ENCODE peak calls at places on chromosomes 11 and 22, in ten cellular contexts. I is astrocyte of the hippocampus; U is H9; D is A549; C is GF-D8; P is globus pallidus; F is NCI-H1930; E is ovary; O is sciatic nerve; S is effector memory CD8-positive, alpha-beta T cell. W is an unnamed sample.
A peak's percentile ranks its signal among the peaks of the same experiment; 100 is the strongest.

GRCh38 chr11:33005175-33005574 is 10.5 kb upstream of the DEPDC7 start:
- DNase-seq in P (no peak), F (no peak), U (no peak), C (no peak), I (no peak), E (no peak), D (no peak), S (no peak), O (no peak), W (no peak)

GRCh38 chr22:50253046-50253580 is 2.0 kb upstream of the HDAC10 start:
- DNase-seq in U (no peak), F (no peak), E (peak; percentile 40), I (no peak), O (no peak), C (no peak), S (no peak), P (no peak), D (no peak), W (no peak)

GRCh38 chr22:41656515-41656914 is 32.2 kb downstream of the SNU13 start:
- DNase-seq in D (no peak), C (no peak), F (no peak), E (no peak), P (no peak), U (no peak), I (no peak), O (no peak), S (no peak), W (no peak)

GRCh38 chr22:31929126-31929928 is 15.0 kb upstream of the YWHAH start:
- DNase-seq in U (no peak), P (peak; percentile 55), F (no peak), I (no peak), S (no peak), E (no peak), C (no peak), D (no peak), O (no peak), W (no peak)

GRCh38 chr11:102850973-102851745 is 7.8 kb upstream of the MMP3 start:
- DNase-seq in E (no peak), I (peak; percentile 78), S (no peak), F (no peak), P (no peak), C (no peak), D (peak; percentile 9), O (no peak), U (no peak), W (peak; percentile 56)

GRCh38 chr11:2477254-2477653 is 32.4 kb downstream of the KCNQ1 start:
- DNase-seq in O (no peak), C (no peak), D (no peak), E (no peak), S (no peak), I (no peak), P (no peak), F (no peak), U (no peak), W (no peak)

GRCh38 chr22:44312766-44313165 is at the start of gene SHISAL1:
- DNase-seq in P (no peak), C (no peak), E (no peak), F (no peak), O (no peak), D (no peak), S (no peak), I (peak; percentile 56), U (no peak), W (no peak)

GRCh38 chr22:46149998-46150549 is at the start of gene PPARA:
- DNase-seq in C (peak; percentile 24), E (peak; percentile 95), O (peak; percentile 95), I (peak; percentile 92), S (peak; percentile 83), F (peak; percentile 84), P (peak; percentile 91), D (peak; percentile 51), U (peak; percentile 63), W (peak; percentile 55)

GRCh38 chr11:111913031-111913861 is 712 bp downstream of the HSPB2 start:
- DNase-seq in S (no peak), U (no peak), C (no peak), F (no peak), I (no peak), E (peak; percentile 64), D (no peak), P (peak; percentile 61), O (peak; percentile 67), W (no peak)

GRCh38 chr22:35728639-35729308 is 11.1 kb downstream of the APOL5 start:
- DNase-seq in S (no peak), U (no peak), E (no peak), D (no peak), O (no peak), P (no peak), I (no peak), C (no peak), F (no peak), W (no peak)

GRCh38 chr22:48422900-48423480 is 1404.7 kb downstream of the BRD1 start:
- DNase-seq in F (no peak), E (no peak), S (no peak), C (no peak), P (no peak), I (no peak), U (no peak), O (no peak), D (no peak), W (no peak)

GRCh38 chr22:44182591-44183588 is 2.2 kb downstream of the PARVG start:
- DNase-seq in C (peak; percentile 85), O (no peak), I (no peak), D (no peak), S (peak; percentile 28), U (no peak), P (peak; percentile 35), F (no peak), E (no peak), W (no peak)

W was measured in kidney glomerular epithelial cell.